ENCODE peak calls at places on chromosomes 4 and X, in seven cellular contexts. Y is K562, X is mesendoderm, I is IMR-90, T is mesenchymal stem cell, W is GM23338, H is astrocyte. F is an unnamed sample. For H3K27me3, the result is how much of the 10 kb centered on the place peaks cover.

GRCh38 chr4:20464381-20464780 is 212.7 kb downstream of the SLIT2 start:
- DNase-seq in H (peak), Y (no peak), W (no peak), I (peak), X (no peak), T (peak), F (no peak)

GRCh38 chrX:15269618-15270521 is at the start of gene ASB9:
- DNase-seq in Y (no peak), H (peak), W (peak), T (peak), X (peak), I (peak), F (no peak)

GRCh38 chr4:14841801-14842748 is 160.2 kb upstream of the CPEB2 start:
- DNase-seq in I (no peak), H (no peak), W (no peak), Y (no peak), X (no peak), T (peak), F (no peak)

GRCh38 chr4:55068522-55068921 is 56.9 kb downstream of the KDR start:
- DNase-seq in H (no peak), Y (no peak), X (peak), W (no peak), T (no peak), I (no peak), F (no peak)

GRCh38 chrX:114905251-114905650 is 112.2 kb downstream of the IL13RA2 start:
- DNase-seq in I (no peak), Y (no peak), X (no peak), T (no peak), H (no peak), W (no peak), F (no peak)

GRCh38 chr4:63620271-63620670 is 789.0 kb downstream of the TECRL start:
- DNase-seq in T (no peak), W (no peak), Y (no peak), H (no peak), I (no peak), X (peak), F (no peak)

GRCh38 chrX:291411-291901 is 10.3 kb downstream of the PLCXD1 start:
- DNase-seq in H (no peak), I (no peak), W (no peak), Y (no peak), T (no peak), X (no peak), F (no peak)

GRCh38 chr4:88185916-88186315 is 27.5 kb upstream of the ABCG2 start:
- DNase-seq in T (peak), W (no peak), H (peak), X (no peak), I (peak), Y (no peak), F (no peak)

GRCh38 chr4:119977546-119977945 is 89.1 kb downstream of the MAD2L1 start:
- DNase-seq in H (no peak), T (peak), I (no peak), X (no peak), W (no peak), Y (no peak), F (no peak)

GRCh38 chr4:13920901-13921300 is 293.4 kb upstream of the BOD1L1 start:
- DNase-seq in W (peak), Y (no peak), H (peak), T (peak), X (peak), I (peak), F (no peak)

GRCh38 chr4:1705732-1706131 is 6.4 kb downstream of the SLBP start:
- DNase-seq in W (no peak), T (no peak), H (no peak), X (no peak), Y (no peak), I (no peak), F (no peak)

GRCh38 chrX:2774057-2774456 is 22.2 kb downstream of the XG start:
- DNase-seq in Y (no peak), T (no peak), W (no peak), X (no peak), I (no peak), H (no peak), F (no peak)

GRCh38 chr4:62482355-62482754 is 1282.2 kb downstream of the ADGRL3 start:
- DNase-seq in W (peak), I (no peak), Y (no peak), T (no peak), H (no peak), X (peak), F (no peak)

DNA sequence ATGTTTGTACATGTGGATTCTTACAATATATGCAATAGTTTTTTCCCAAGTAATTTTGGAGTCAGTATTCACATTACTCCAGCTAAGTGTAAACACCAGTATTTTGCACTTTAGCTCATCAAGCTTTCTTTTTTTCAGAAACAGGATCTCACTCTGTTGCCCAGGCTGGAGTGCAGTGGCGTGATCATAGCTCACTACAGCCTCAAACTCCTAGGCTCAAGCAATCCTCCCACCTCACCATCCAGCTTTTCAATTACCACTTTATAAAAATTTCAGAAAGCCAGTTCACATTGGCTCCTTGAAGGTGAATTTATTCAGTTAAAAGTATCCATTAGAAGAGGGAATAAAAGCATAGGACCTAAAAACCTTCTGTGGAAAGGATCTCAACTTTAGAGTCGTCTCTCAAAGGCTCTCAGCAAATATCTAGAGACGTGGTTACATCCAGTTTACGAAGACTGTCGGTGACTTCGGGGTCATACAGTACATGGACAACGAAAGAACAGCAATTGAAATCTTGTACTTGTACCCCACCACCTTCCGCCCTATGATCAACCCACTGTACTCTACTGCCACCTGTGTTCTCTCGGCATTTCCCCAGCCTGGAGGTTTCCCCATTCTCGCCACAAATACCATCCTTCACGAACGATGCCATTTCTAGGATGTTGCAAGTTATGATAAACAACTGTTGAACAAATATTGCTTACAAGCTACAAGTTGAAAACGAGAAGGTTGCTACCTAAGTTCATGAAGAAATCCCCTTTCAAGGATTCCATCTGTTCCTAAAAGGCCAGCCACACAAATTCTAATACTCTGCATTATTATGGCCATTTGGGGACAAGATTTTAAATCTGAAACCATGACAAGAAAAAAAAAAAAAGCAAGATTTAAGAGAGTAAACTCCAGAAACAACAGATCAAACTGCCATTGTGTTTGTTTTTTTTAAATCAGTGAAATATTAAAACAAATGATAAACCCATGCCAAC is 1.8 kb downstream of the APBB2 start:
- DNase-seq in W (peak), T (peak), Y (no peak), H (peak), I (peak), X (peak), F (no peak)
- H3K4me3 ChIP-seq in W (peak), T (no peak), Y (no peak), H (peak), I (peak), X (no peak), F (no peak)

GRCh38 chr4:112156546-112156945 is 11.3 kb downstream of the FAM241A start:
- DNase-seq in Y (no peak), I (no peak), T (no peak), X (no peak), H (no peak), W (no peak), F (no peak)

GRCh38 chr4:112150920-112151319 is 5.7 kb downstream of the FAM241A start:
- DNase-seq in W (no peak), H (no peak), X (no peak), Y (no peak), T (no peak), I (no peak), F (no peak)

GRCh38 chr4:112156112-112156511 is 10.9 kb downstream of the FAM241A start:
- DNase-seq in T (no peak), Y (no peak), X (no peak), W (no peak), H (no peak), I (no peak), F (no peak)

GRCh38 chr4:112153222-112153791 is 8.1 kb downstream of the FAM241A start:
- DNase-seq in X (peak), Y (peak), W (no peak), T (no peak), H (no peak), I (no peak), F (no peak)

GRCh38 chr4:112152496-112152895 is 7.2 kb downstream of the FAM241A start:
- DNase-seq in Y (no peak), I (no peak), T (no peak), W (no peak), H (no peak), X (no peak), F (no peak)
- H3K27me3 ChIP-seq in Y (under half), I (under half), T (under half), W (under half), H (under half), X (under half), F (under half)

GRCh38 chr4:137558951-137559350 is 26.7 kb upstream of the PCDH18 start:
- DNase-seq in W (no peak), I (peak), X (no peak), Y (no peak), H (peak), T (peak), F (no peak)
- H3K4me2 ChIP-seq in W (no peak), I (no peak), X (no peak), Y (no peak), H (peak), T (no peak), F (no peak)

DNA sequence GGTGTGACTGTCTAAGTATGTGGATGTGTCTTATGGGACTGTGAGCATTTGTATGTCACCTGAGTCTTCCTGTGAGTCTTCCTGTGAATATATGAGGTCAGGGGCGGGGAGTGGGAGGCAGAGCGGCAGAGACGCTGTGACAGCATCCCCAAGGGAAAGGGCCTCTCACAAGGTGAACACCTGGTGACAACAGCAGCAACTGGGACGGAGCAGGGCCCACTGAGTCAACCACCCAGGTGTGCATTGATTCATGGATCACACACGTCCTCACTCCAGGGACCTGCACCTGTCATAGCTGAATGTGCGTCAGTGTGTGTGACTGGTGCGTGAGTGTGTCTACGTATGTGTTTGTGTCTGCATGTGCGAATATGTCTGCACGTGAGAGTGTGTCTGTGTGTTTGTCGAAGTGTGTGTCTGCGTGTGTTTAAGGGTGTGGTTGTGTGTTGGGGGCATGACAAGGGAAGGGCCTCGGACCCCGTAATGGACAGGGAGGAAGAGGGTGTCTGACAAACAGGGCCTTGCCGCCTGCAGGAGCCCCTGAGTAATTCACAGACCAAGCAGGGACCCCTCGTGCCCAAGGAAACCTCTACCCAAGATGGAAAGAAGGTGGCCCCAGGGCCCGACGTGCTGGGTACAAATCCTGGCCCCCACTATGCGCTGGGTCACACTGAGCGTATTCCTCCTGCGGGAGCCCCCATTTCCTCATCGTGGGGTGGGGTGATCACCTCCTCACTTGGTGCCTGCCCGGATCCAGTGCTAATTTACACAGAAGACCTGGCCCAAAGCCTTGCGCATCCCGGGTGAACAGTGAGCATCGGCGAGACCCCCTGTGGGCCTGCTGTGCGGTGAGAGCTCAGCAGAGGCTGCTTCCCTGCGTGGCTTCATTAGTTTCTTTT is 76.7 kb downstream of the ABLIM2 start:
- DNase-seq in X (no peak), Y (no peak), T (no peak), H (no peak), W (no peak), I (no peak), F (no peak)
- H3K4me3 ChIP-seq in X (no peak), Y (no peak), T (no peak), H (no peak), W (no peak), I (no peak), F (no peak)

GRCh38 chrX:133215017-133215416 is 3.1 kb downstream of the TFDP3 start:
- DNase-seq in Y (no peak), H (no peak), X (no peak), W (no peak), T (no peak), I (no peak), F (no peak)

GRCh38 chrX:133214316-133214715 is 3.8 kb downstream of the TFDP3 start:
- DNase-seq in I (no peak), H (no peak), X (no peak), Y (no peak), T (no peak), W (no peak), F (no peak)

GRCh38 chrX:133215747-133216146 is 2.4 kb downstream of the TFDP3 start:
- DNase-seq in W (peak), H (no peak), Y (peak), I (peak), X (peak), T (peak), F (peak)

GRCh38 chrX:133218329-133218728 is at the start of gene TFDP3:
- DNase-seq in X (no peak), T (no peak), Y (no peak), H (no peak), W (no peak), I (no peak), F (no peak)
- H3K27me3 ChIP-seq in X (under half), T (under half), Y (under half), H (under half), W (under half), I (under half), F (under half)

DNA sequence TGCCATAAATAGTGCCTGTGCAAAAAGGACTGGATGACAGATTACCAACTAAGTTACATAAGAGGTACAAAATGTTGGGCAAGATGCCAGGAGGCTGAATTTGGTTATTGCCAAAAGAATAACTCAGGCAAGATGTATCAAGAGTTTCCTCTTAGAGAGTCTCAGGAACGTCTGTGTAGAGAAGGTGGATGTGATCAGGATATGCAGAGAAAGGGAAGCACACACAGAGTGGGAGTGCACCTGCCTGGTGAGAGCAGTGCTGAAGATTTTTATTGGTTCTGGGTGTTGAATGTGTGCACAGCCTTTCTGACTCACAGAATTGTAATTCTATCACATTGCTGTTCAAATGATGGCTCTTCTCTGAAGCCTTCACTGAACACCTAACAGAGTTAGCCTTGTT is 156.8 kb upstream of the HS3ST1 start:
- DNase-seq in W (no peak), X (no peak), I (no peak), Y (no peak), H (no peak), T (no peak), F (no peak)
- H3K4me2 ChIP-seq in W (no peak), X (no peak), I (no peak), Y (no peak), H (no peak), T (no peak), F (no peak)

GRCh38 chr4:22220965-22221364 is 272.4 kb upstream of the KCNIP4 start:
- DNase-seq in W (no peak), H (no peak), X (no peak), Y (no peak), I (no peak), T (no peak), F (no peak)

GRCh38 chr4:22216278-22216677 is 267.7 kb upstream of the KCNIP4 start:
- DNase-seq in X (no peak), T (no peak), H (no peak), W (no peak), I (no peak), Y (no peak), F (no peak)

GRCh38 chr4:22217480-22217879 is 268.9 kb upstream of the KCNIP4 start:
- DNase-seq in T (no peak), W (no peak), I (no peak), X (no peak), Y (no peak), H (no peak), F (no peak)
- H3K4me3 ChIP-seq in T (no peak), W (no peak), I (no peak), X (no peak), Y (no peak), H (no peak), F (no peak)

DNA sequence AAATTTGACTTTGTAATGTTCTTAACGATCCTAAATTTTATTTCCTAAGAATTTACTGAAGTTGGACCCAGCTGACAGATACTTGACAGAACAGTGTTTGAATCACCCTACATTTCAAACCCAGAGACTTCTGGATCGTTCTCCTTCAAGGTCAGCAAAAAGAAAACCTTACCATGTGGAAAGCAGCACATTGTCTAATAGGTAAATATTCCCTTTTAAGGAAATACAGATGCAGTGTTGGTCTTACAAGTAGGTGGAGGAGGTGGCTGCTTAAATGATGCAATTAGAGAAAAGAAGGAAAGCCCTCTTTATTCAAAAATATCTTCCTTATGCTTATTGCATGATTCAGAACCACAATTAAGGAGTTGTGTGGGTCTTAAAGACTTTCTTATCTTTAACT is 73.5 kb downstream of the RS1 start:
- DNase-seq in Y (no peak), W (no peak), X (no peak), I (peak), H (peak), T (no peak), F (no peak)
- H3K27me3 ChIP-seq in Y (under half), W (under half), X (under half), I (under half), H (under half), T (under half), F (under half)

GRCh38 chr4:184544711-184545409 is 70.5 kb upstream of the IRF2 start:
- DNase-seq in H (no peak), X (peak), Y (peak), T (no peak), W (no peak), I (no peak), F (no peak)

GRCh38 chr4:184553891-184554290 is 79.5 kb upstream of the IRF2 start:
- DNase-seq in X (peak), T (no peak), Y (no peak), H (no peak), I (no peak), W (no peak), F (no peak)

GRCh38 chr4:184548651-184549341 is 74.4 kb upstream of the IRF2 start:
- DNase-seq in W (peak), Y (no peak), X (no peak), I (no peak), T (no peak), H (no peak), F (no peak)

GRCh38 chr4:184550476-184550875 is 76.1 kb upstream of the IRF2 start:
- DNase-seq in W (no peak), I (no peak), X (no peak), Y (no peak), T (no peak), H (no peak), F (no peak)

GRCh38 chr4:184548321-184548650 is 73.9 kb upstream of the IRF2 start:
- DNase-seq in I (no peak), X (no peak), H (no peak), Y (no peak), T (no peak), W (peak), F (no peak)
- H3K4me2 ChIP-seq in I (no peak), X (no peak), H (no peak), Y (no peak), T (no peak), W (peak), F (no peak)

DNA sequence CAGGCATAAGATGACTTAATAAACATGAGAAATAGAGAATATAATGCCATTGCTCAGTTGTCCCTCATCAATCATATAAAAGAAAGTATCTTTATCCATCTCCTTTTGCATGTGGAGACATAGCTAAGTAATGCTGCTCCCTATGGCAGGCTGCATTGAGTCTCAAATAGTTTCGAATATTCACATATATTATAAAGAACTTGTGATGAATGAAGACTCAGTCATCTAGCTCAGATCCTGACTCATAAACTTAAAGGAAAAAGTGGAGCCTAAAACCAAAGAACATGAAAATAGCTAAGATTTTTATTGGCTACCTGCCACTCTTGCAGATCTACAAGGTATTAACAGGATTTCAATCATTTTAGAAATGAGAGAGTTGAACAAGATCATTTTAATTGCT is 11.7 kb upstream of the TLL1 start:
- DNase-seq in W (no peak), H (no peak), T (no peak), Y (no peak), I (no peak), X (no peak), F (no peak)
- H3K4me3 ChIP-seq in W (no peak), H (no peak), T (no peak), Y (no peak), I (no peak), X (no peak), F (no peak)